ENCODE peak calls at places on chromosome 7, in six cellular contexts. R is H1, N is HepG2, D is GM12892, V is K562, M is GM12878. G is an unnamed sample.

GRCh38 chr7:46352335-46352954 is 431.4 kb upstream of the IGFBP3 start:
- DNase-seq in M (peak), D (no peak), V (peak), N (peak), R (peak), G (peak)

GRCh38 chr7:92325173-92325572 is 79.4 kb downstream of the ANKIB1 start:
- DNase-seq in D (no peak), M (no peak), N (no peak), V (no peak), R (no peak), G (no peak)

GRCh38 chr7:69412331-69413146 is 185.7 kb upstream of the AUTS2 start:
- DNase-seq in M (no peak), V (peak), N (peak), D (no peak), R (no peak), G (peak)

GRCh38 chr7:41599760-41600159 is 103.1 kb downstream of the INHBA start:
- DNase-seq in R (peak), V (no peak), M (no peak), N (no peak), D (no peak), G (no peak)

GRCh38 chr7:107103369-107103768 is 58.9 kb downstream of the PRKAR2B start:
- DNase-seq in M (no peak), R (no peak), D (no peak), N (no peak), V (peak), G (no peak)

GRCh38 chr7:120502132-120502531 is 229.2 kb downstream of the KCND2 start:
- DNase-seq in N (no peak), M (no peak), V (no peak), D (no peak), R (no peak), G (no peak)

GRCh38 chr7:150799741-150800575 is at the start of gene TMEM176B:
- DNase-seq in V (no peak), M (no peak), N (no peak), D (peak), R (no peak), G (no peak)

GRCh38 chr7:74284781-74285259 is 4.4 kb upstream of the CLIP2 start:
- DNase-seq in V (peak), M (peak), R (no peak), N (no peak), D (no peak), G (no peak)

GRCh38 chr7:2509298-2509906 is 10.2 kb upstream of the LFNG start:
- DNase-seq in N (no peak), M (no peak), D (no peak), V (no peak), R (no peak), G (no peak)

GRCh38 chr7:83148776-83149175 is 13.9 kb downstream of the PCLO start:
- DNase-seq in D (no peak), N (no peak), V (no peak), R (no peak), M (no peak), G (no peak)

GRCh38 chr7:136251826-136252225 is 274.7 kb upstream of the MTPN start:
- DNase-seq in D (no peak), V (no peak), M (no peak), R (no peak), N (no peak), G (no peak)

GRCh38 chr7:92717982-92718716 is 118.2 kb downstream of the CDK6 start:
- DNase-seq in M (no peak), V (no peak), R (no peak), N (peak), D (no peak), G (peak)

GRCh38 chr7:45187089-45187945 is 29.7 kb downstream of the RAMP3 start:
- DNase-seq in M (no peak), D (no peak), N (no peak), R (no peak), V (peak), G (no peak)

GRCh38 chr7:87128883-87129282 is 23.4 kb upstream of the DMTF1 start:
- DNase-seq in D (no peak), N (no peak), V (peak), M (no peak), R (no peak), G (no peak)

GRCh38 chr7:40324889-40325288 is 190.1 kb downstream of the SUGCT start:
- DNase-seq in D (no peak), N (no peak), M (no peak), R (no peak), V (no peak), G (no peak)

GRCh38 chr7:98051118-98051744 is 55.4 kb upstream of the LMTK2 start:
- DNase-seq in V (peak), D (no peak), N (peak), R (peak), M (no peak), G (peak)

GRCh38 chr7:67484244-67484751 is 487.7 kb downstream of the TYW1 start:
- DNase-seq in V (peak), R (peak), N (peak), M (no peak), D (no peak), G (peak)

GRCh38 chr7:2116086-2116810 is 116.5 kb downstream of the MAD1L1 start:
- DNase-seq in D (no peak), R (no peak), V (no peak), M (no peak), N (peak), G (no peak)

GRCh38 chr7:7136423-7136822 is 45.9 kb upstream of the C1GALT1 start:
- DNase-seq in N (no peak), V (peak), R (no peak), D (no peak), M (no peak), G (no peak)

GRCh38 chr7:24756989-24757798 is at the start of gene GSDME:
- DNase-seq in R (no peak), V (peak), D (peak), N (peak), M (no peak), G (peak)

GRCh38 chr7:150367187-150367510 is 1.5 kb upstream of the REPIN1 start:
- DNase-seq in M (no peak), N (no peak), R (no peak), D (no peak), V (no peak), G (no peak)

GRCh38 chr7:12637819-12638592 is 49.4 kb upstream of the ARL4A start:
- DNase-seq in V (no peak), N (no peak), D (no peak), R (no peak), M (no peak), G (no peak)

GRCh38 chr7:102294589-102294988 is 7.9 kb downstream of the SH2B2 start:
- DNase-seq in D (no peak), N (no peak), M (no peak), R (no peak), V (no peak), G (no peak)

GRCh38 chr7:18086165-18087030 is 58.8 kb upstream of the PRPS1L1 start:
- DNase-seq in R (no peak), D (peak), N (no peak), M (no peak), V (peak), G (peak)

GRCh38 chr7:135682191-135682590 is 19.9 kb downstream of the STMP1 start:
- DNase-seq in M (no peak), V (no peak), D (no peak), N (no peak), R (no peak), G (no peak)

GRCh38 chr7:141710301-141710700 is 2.1 kb downstream of the WEE2 start:
- DNase-seq in N (no peak), D (no peak), M (no peak), R (no peak), V (no peak), G (no peak)

GRCh38 chr7:33459340-33459751 is 330.0 kb downstream of the BBS9 start:
- DNase-seq in M (no peak), R (peak), D (no peak), V (no peak), N (peak), G (no peak)

GRCh38 chr7:4769753-4770152 is 5.7 kb upstream of the AP5Z1 start:
- DNase-seq in V (no peak), M (no peak), R (no peak), N (no peak), D (no peak), G (no peak)

GRCh38 chr7:95427914-95428516 is 6.8 kb downstream of the PON2 start:
- DNase-seq in D (no peak), N (peak), R (no peak), V (no peak), M (no peak), G (no peak)

GRCh38 chr7:126179916-126180315 is 1072.8 kb downstream of the GRM8 start:
- DNase-seq in R (no peak), M (no peak), D (no peak), N (no peak), V (no peak), G (no peak)

GRCh38 chr7:154598405-154598804 is 404.5 kb downstream of the PAXIP1 start:
- DNase-seq in V (no peak), N (no peak), D (no peak), R (no peak), M (no peak), G (no peak)

GRCh38 chr7:129768614-129769399 is 157.3 kb downstream of the NRF1 start:
- DNase-seq in V (peak), R (no peak), N (no peak), D (no peak), M (no peak), G (no peak)

GRCh38 chr7:75762350-75762917 is 9.6 kb downstream of the CCL26 start:
- DNase-seq in N (peak), R (no peak), M (peak), D (peak), V (peak), G (peak)

GRCh38 chr7:157436763-157437480 is 100.1 kb downstream of the DNAJB6 start:
- DNase-seq in V (no peak), D (no peak), N (no peak), R (no peak), M (no peak), G (no peak)

GRCh38 chr7:126805351-126805750 is 447.4 kb downstream of the GRM8 start:
- DNase-seq in D (no peak), R (no peak), M (no peak), N (no peak), V (no peak), G (no peak)

GRCh38 chr7:80324032-80324431 is 187.8 kb downstream of the GNAT3 start:
- DNase-seq in R (no peak), D (no peak), V (no peak), N (no peak), M (no peak), G (no peak)

GRCh38 chr7:903921-904755 is 27.8 kb downstream of the GET4 start:
- DNase-seq in N (no peak), V (no peak), M (no peak), R (no peak), D (no peak), G (no peak)
- TF ChIP-seq POLR2A in N (no peak), V (no peak), M (no peak), R (no peak), D (no peak), G (no peak)

GRCh38 chr7:105797652-105798051 is 78.7 kb downstream of the ATXN7L1 start:
- DNase-seq in R (no peak), V (no peak), N (no peak), D (no peak), M (no peak), G (no peak)

GRCh38 chr7:105792488-105793370 is 83.7 kb downstream of the ATXN7L1 start:
- DNase-seq in V (no peak), R (no peak), M (no peak), N (no peak), D (no peak), G (no peak)

GRCh38 chr7:105796365-105796764 is 80.0 kb downstream of the ATXN7L1 start:
- DNase-seq in N (no peak), V (no peak), M (no peak), D (no peak), R (no peak), G (no peak)

GRCh38 chr7:105791926-105792325 is 84.5 kb downstream of the ATXN7L1 start:
- DNase-seq in V (no peak), R (no peak), D (no peak), N (no peak), M (no peak), G (no peak)

DNA sequence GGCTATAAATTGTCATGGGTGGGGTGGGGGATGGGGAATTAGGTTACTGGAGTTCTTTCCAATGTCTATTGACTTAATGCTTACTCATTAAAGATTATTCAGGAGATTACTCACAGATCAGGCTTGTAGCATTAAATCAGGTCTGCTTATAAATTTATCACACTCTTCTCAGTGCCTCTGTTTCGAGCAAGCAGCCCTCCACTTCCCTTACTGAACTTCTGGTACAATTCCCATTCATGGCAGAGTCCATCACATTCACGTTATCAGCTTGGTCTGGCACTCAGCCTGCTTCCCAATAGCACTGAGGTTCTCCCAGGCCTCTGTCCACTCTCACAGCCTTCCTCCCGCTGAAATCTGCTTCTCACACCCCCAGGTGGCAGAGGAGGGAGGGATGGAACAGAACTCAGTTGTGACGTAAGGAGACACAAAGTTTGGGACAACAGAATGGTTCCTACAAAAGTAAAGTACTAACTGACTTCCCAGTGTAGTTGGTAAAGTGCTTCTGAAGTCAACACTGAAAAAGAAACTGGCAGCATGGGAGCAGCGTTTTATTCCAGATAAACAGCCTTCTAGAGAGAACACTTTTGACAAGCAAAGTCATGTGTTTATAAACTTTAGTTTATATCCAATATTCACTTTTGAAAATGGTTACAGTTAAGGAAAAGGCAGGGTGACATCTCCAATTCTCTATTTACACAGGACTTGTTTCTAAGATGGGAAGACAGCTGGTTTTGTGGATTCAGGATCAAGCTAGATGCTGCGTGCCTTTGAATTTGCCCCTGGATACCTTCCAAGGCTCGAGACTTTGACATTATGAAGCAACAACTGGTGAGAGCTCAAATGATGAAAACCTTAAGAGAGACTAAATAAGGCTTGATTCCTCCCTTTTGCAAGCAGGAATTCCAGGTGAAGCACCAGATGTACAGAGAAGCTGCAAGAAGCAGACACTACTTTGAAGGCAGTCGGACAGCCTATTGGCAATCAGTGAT is 81.4 kb downstream of the ATXN7L1 start:
- DNase-seq in R (no peak), N (no peak), M (no peak), V (no peak), D (no peak), G (no peak)
- TF ChIP-seq POLR2AphosphoS5 in R (no peak), N (no peak), M (no peak), V (no peak), D (no peak), G (no peak)

DNA sequence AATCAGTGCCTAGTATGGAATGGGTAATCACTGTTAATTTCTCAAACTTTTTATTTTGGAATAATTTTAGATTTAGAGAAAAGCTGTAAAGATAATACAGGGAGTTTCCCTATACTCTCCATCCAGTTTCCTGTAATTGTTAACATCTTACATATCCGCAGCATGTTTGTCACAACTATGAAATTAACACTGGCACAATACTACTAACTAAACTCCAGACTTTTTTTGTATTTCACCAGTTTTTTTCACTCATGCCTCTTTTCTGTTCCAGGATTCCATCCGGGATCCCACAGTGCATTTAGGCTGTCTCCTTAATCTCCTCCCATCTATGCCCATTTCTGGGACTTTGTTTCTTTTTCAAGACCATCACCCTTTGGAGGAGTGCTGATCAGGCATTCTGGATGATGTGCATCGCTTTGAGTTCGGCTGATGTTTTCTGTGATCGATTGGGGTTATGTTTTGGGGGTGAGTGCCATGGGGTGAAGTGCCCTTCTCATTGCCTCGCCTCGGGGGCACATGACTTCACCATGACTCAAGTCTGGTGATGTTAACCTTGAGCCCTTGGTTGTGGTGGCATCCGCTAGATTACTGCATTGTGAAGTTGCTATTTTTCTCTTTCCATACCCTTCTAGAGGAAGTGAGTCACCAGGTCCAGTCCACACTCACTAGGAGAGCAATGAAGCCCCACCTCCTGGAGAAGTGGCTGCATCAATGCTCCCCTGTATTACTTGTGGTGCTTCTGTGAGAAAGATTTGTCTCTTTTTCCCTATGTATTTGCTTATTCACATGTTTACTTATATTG is 43.9 kb upstream of the GRB10 start:
- DNase-seq in M (no peak), V (no peak), D (no peak), N (peak), R (no peak), G (no peak)
- TF ChIP-seq TAF1 in M (no peak), V (no peak), D (no peak), N (no peak), R (no peak), G (no peak)

DNA sequence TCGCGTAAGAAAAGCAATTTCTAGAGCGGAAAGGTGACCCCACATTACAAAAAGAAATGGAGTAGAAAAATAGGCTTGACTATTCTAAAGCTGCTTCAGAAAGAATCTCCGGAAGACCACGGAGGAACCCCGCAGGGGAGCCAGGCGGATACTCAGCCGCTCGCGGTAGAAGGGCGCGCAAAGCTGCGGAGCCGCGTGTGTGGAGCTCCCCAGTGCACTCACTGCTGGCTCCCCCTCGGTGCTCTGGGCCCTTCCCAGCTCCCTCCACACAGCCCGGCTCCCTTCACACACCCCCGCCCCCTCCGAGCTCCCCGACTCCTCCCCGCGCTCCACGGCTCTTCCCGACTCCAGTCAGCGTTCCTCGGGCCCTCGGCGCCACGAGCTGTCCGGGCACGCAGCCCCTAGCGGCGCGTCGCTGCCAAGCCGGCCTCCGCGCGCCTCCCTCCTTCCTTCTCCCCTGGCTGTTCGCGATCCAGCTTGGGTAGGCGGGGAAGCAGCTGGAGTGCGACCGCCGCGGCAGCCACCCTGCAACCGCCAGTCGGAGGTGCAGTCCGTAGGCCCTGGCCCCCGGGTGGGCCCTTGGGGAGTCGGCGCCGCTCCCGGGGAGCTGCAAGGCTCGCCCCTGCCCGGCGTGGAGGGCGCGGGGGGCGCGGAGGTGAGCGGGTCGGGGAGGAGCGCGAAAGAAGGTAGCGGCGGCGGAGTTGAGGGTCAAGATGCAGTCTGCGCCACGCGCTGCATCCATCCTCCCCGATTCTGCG is at the start of gene STEAP2:
- DNase-seq in D (peak), R (peak), N (peak), M (no peak), V (peak), G (peak)
- TF ChIP-seq POLR2A in D (no peak), R (no peak), N (peak), M (no peak), V (no peak), G (no peak)

GRCh38 chr7:50652400-50653115 is 87.4 kb upstream of the DDC start:
- DNase-seq in D (no peak), R (no peak), M (no peak), N (no peak), V (no peak), G (no peak)

GRCh38 chr7:50655020-50655419 is 89.8 kb upstream of the DDC start:
- DNase-seq in N (no peak), V (no peak), R (no peak), D (no peak), M (no peak), G (no peak)

GRCh38 chr7:50653997-50654425 is 88.8 kb upstream of the DDC start:
- DNase-seq in V (no peak), M (no peak), D (no peak), R (no peak), N (no peak), G (no peak)

GRCh38 chr7:50651227-50651989 is 86.2 kb upstream of the DDC start:
- DNase-seq in V (no peak), M (no peak), R (no peak), D (no peak), N (no peak), G (no peak)

GRCh38 chr7:50653116-50653854 is 88.1 kb upstream of the DDC start:
- DNase-seq in V (no peak), D (no peak), N (peak), M (no peak), R (no peak), G (no peak)
- TF ChIP-seq POLR2AphosphoS5 in V (no peak), D (no peak), N (no peak), M (no peak), R (no peak), G (no peak)

DNA sequence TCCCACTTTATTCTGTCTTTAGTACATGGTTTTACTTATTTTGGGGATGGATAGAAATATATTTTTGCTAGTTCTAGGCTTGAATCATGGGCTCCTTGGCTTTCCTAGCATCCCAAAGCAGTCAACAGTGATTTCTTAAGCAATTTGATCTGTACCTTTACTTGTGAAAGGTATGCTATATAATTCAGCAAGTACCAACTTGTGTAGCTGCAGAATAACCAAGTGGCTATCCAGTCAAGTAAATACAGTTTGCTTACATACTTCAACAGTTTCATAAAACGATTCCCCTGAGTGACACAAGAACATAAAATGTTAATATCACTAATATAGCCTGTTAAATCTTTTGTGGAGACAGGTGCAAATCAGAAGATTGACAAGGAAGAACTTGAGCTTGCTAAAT is 67.2 kb downstream of the PODXL start:
- DNase-seq in V (no peak), R (no peak), D (no peak), N (no peak), M (no peak), G (no peak)
- TF ChIP-seq TAF1 in V (no peak), R (no peak), D (no peak), N (no peak), M (no peak), G (no peak)

G was measured in GM12891.